ENCODE peak calls at places on chromosome 16, in six cellular contexts. G is cardiac muscle cell, K is psoas muscle, T is suprapubic skin, Z is fibroblast of lung, S is testis. L is an unnamed sample.

GRCh38 chr16:81553814-81554675 is 109.4 kb downstream of the CMIP start:
- DNase-seq in G (no peak), K (no peak), T (no peak), Z (no peak), S (no peak), L (peak; percentile 28)

GRCh38 chr16:67942200-67942509 is 1.8 kb downstream of the LCAT start:
- DNase-seq in G (peak; percentile 68), K (peak; percentile 27), T (no peak), Z (no peak), S (peak; percentile 46), L (no peak)

GRCh38 chr16:79334127-79334526 is 266.4 kb downstream of the MAF start:
- DNase-seq in G (peak; percentile 24), K (no peak), T (no peak), Z (no peak), S (peak; percentile 38), L (peak; percentile 50)

GRCh38 chr16:47413041-47413440 is 47.8 kb downstream of the ITFG1 start:
- DNase-seq in G (no peak), K (no peak), T (no peak), Z (peak; percentile 36), S (no peak), L (no peak)

GRCh38 chr16:28192811-28193529 is 18.8 kb downstream of the XPO6 start:
- DNase-seq in G (no peak), K (no peak), T (no peak), Z (no peak), S (no peak), L (peak; percentile 58)

GRCh38 chr16:17235147-17235817 is 235.5 kb downstream of the XYLT1 start:
- DNase-seq in G (no peak), K (no peak), T (no peak), Z (no peak), S (no peak), L (no peak)

GRCh38 chr16:59192551-59193199 is 458.6 kb upstream of the GOT2 start:
- DNase-seq in G (peak; percentile 58), K (no peak), T (no peak), Z (peak; percentile 19), S (peak; percentile 60), L (no peak)

GRCh38 chr16:55480228-55480655 is 1.2 kb downstream of the MMP2 start:
- DNase-seq in G (peak; percentile 72), K (peak; percentile 90), T (peak; percentile 90), Z (peak; percentile 94), S (peak; percentile 83), L (peak; percentile 80)

GRCh38 chr16:72859581-72859980 is 188.3 kb downstream of the ZFHX3 start:
- DNase-seq in G (no peak), K (no peak), T (no peak), Z (no peak), S (no peak), L (no peak)

GRCh38 chr16:81586421-81586820 is 141.8 kb downstream of the CMIP start:
- DNase-seq in G (peak; percentile 35), K (no peak), T (no peak), Z (peak; percentile 58), S (no peak), L (no peak)

GRCh38 chr16:67943619-67944503 is at the start of gene LCAT:
- DNase-seq in G (no peak), K (peak; percentile 75), T (no peak), Z (peak; percentile 36), S (peak; percentile 81), L (no peak)

GRCh38 chr16:88309905-88310259 is 72.9 kb upstream of the ZNF469 start:
- DNase-seq in G (no peak), K (peak; percentile 5), T (no peak), Z (no peak), S (no peak), L (no peak)
- TF ChIP-seq CTCF in G (peak; percentile 12), K (peak; percentile 27), T (no peak), Z (peak; percentile 26), S (no peak), L (no peak)

GRCh38 chr16:85646976-85647375 is 33.9 kb downstream of the GSE1 start:
- DNase-seq in G (no peak), K (no peak), T (no peak), Z (no peak), S (no peak), L (no peak)

GRCh38 chr16:85649411-85649977 is 36.4 kb downstream of the GSE1 start:
- DNase-seq in G (no peak), K (no peak), T (no peak), Z (no peak), S (no peak), L (no peak)

GRCh38 chr16:85649978-85650863 is 37.1 kb downstream of the GSE1 start:
- DNase-seq in G (no peak), K (no peak), T (no peak), Z (no peak), S (no peak), L (no peak)

GRCh38 chr16:85648070-85648714 is 35.1 kb downstream of the GSE1 start:
- DNase-seq in G (no peak), K (no peak), T (no peak), Z (no peak), S (no peak), L (no peak)

DNA sequence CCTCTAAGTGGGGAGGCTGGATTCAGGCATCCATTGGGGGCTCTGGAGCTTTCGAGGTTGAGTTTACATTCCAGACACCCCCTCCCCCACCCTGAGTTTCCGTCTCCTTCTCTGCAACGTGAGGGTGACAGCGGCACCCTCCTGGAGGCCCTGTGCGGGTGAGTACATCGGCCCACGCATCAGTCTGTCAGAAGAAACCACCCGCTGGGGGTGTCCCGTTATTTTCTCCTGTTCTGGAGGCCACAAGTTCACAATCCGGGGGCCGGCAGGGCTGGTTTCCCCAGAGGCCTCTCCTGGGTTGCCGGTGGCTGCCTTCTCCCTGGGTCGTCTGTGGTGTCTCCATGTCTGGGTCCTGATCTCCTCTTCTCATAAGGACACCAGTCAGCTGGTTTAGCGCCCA is 35.7 kb downstream of the GSE1 start:
- DNase-seq in G (no peak), K (no peak), T (no peak), Z (no peak), S (no peak), L (no peak)
- H3K27ac ChIP-seq in G (peak overlapping the region; percentile 18), K (no peak overlapping the region), T (no peak overlapping the region), Z (no peak overlapping the region), S (no peak overlapping the region), L (no peak overlapping the region)

GRCh38 chr16:70416748-70417616 is 21.9 kb downstream of the ST3GAL2 start:
- DNase-seq in G (no peak), K (no peak), T (no peak), Z (no peak), S (no peak), L (no peak)
- H3K4me1 ChIP-seq in G (peaks cover 59% of the 10 kb centered on the region), K (peaks cover 56% of the 10 kb centered on the region), T (peaks cover 20% of the 10 kb centered on the region), Z (no peaks in the 10 kb centered on the region), S (peaks cover 31% of the 10 kb centered on the region), L (peaks cover 53% of the 10 kb centered on the region)

DNA sequence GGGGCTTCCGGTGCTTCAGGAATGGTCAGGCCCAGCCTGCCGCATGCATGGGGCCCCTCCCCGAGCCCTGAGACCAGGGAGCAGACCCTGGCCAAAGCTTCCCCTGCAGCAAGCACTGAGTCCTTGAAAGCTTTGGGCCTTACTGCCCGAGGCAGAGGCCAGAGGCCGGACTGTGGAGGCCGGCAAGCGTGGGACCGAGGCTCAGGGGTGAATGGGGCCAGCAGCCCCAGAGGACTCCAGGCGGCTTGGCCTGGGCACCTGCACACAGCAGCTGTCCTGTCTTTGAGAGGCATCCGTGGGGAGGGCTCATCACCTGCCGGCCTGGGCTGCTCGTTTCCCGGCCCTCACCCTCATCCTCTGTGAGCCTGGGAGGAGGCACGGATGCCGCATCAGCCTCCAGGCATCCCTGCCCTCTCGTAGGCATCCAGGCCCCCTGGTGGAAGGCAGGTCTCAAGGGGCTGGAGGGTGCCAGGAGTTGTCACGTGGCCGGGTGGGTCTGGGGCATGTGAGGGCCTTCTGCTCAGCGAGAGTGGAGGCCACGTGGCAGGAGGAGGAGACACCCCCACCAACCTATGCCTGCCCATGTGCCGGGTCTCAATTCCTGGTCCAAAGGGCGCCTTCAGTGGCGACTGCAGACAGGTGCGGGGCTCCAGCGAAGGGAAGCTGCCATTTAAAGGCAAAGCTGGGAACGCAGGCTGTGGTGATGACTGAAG is 31.4 kb downstream of the CACNA1H start:
- DNase-seq in G (no peak), K (no peak), T (no peak), Z (no peak), S (no peak), L (no peak)
- TF ChIP-seq CTCF in G (no peak), K (no peak), T (no peak), Z (peak; percentile 0), S (no peak), L (no peak)

DNA sequence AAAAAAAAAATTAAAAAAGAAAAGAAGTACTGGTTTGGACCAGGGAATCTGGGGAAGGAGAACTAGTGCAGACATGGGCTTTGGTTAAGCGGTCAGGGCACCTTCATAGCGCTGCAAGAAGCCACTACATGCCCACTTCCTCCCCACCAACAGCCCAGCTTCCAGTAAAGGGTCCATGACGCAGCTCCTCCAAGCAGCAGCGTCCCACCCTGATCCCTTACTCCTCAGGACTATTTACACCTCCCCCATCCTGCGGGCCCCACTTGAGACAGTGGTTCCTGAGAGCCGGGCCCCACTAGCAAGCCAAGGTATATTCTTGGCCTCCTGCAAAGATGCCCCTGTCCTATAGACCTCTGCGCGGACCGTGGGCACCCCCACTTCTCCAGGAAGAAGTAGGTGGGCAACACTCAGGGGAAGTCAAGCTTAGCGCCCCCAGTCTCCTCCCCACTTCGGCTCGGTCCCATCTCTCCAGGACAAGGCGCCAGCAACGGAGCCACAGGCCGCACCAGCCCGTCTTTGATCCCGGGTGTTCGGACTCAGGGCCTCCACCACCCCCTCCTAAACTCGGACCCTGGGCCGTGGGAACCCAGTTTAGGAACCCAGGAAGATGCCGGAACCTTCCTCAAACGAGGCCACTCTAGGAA is 913 bp upstream of the PRR14 start:
- DNase-seq in G (no peak), K (peak; percentile 46), T (peak; percentile 86), Z (no peak), S (peak; percentile 46), L (no peak)
- H3K27ac ChIP-seq in G (peak overlapping the region; percentile 18), K (peak overlapping the region; percentile 92), T (peak overlapping the region; percentile 89), Z (peak overlapping the region; percentile 94), S (peak overlapping the region; percentile 95), L (peak overlapping the region; percentile 92)

GRCh38 chr16:2519711-2520080 is 475 bp upstream of the AMDHD2 start:
- DNase-seq in G (no peak), K (no peak), T (no peak), Z (no peak), S (no peak), L (no peak)
- H3K4me1 ChIP-seq in G (peaks cover 10% of the 10 kb centered on the region), K (peaks cover 60% of the 10 kb centered on the region), T (peaks cover 77% of the 10 kb centered on the region), Z (peaks cover 16% of the 10 kb centered on the region), S (peaks cover 58% of the 10 kb centered on the region), L (peaks cover 59% of the 10 kb centered on the region)

L was measured in lower lobe of right lung.